ENCODE peak calls at places on chromosomes 6 and 20, in nine cellular contexts. One of them, this sample, is unnamed.

GRCh38 chr6:2765896-2766766 is 938 bp downstream of the WRNIP1 start:
- DNase-seq in HepG2: no peak
- DNase-seq in spleen: peak
- DNase-seq in coronary artery: peak
- DNase-seq in body of pancreas: peak
- DNase-seq in fibroblast of villous mesenchyme: peak
- DNase-seq in CD8-positive, alpha-beta T cell: peak
- DNase-seq in uterus: no peak
- DNase-seq in left lung: peak
- DNase-seq in this sample: no peak

GRCh38 chr6:15362274-15363160 is 116.6 kb downstream of the JARID2 start:
- DNase-seq in body of pancreas: no peak
- DNase-seq in fibroblast of villous mesenchyme: no peak
- DNase-seq in coronary artery: peak
- DNase-seq in HepG2: peak
- DNase-seq in uterus: no peak
- DNase-seq in spleen: no peak
- DNase-seq in left lung: no peak
- DNase-seq in CD8-positive, alpha-beta T cell: no peak
- DNase-seq in this sample: no peak

GRCh38 chr6:12890171-12890790 is 173.7 kb downstream of the PHACTR1 start:
- DNase-seq in body of pancreas: peak
- DNase-seq in coronary artery: no peak
- DNase-seq in uterus: no peak
- DNase-seq in CD8-positive, alpha-beta T cell: no peak
- DNase-seq in fibroblast of villous mesenchyme: no peak
- DNase-seq in spleen: no peak
- DNase-seq in HepG2: peak
- DNase-seq in left lung: no peak
- DNase-seq in this sample: no peak

GRCh38 chr6:144264270-144265060 is 20.7 kb upstream of the UTRN start:
- DNase-seq in body of pancreas: peak
- DNase-seq in spleen: no peak
- DNase-seq in left lung: no peak
- DNase-seq in CD8-positive, alpha-beta T cell: no peak
- DNase-seq in coronary artery: no peak
- DNase-seq in uterus: peak
- DNase-seq in fibroblast of villous mesenchyme: peak
- DNase-seq in HepG2: peak
- DNase-seq in this sample: peak

GRCh38 chr20:46316984-46317684 is 8.8 kb upstream of the CDH22 start:
- DNase-seq in CD8-positive, alpha-beta T cell: no peak
- DNase-seq in left lung: no peak
- DNase-seq in coronary artery: no peak
- DNase-seq in uterus: no peak
- DNase-seq in body of pancreas: peak
- DNase-seq in spleen: no peak
- DNase-seq in HepG2: no peak
- DNase-seq in fibroblast of villous mesenchyme: no peak
- DNase-seq in this sample: no peak

GRCh38 chr20:11001767-11002540 is 328.2 kb upstream of the JAG1 start:
- DNase-seq in spleen: no peak
- DNase-seq in uterus: no peak
- DNase-seq in fibroblast of villous mesenchyme: peak
- DNase-seq in CD8-positive, alpha-beta T cell: no peak
- DNase-seq in left lung: no peak
- DNase-seq in body of pancreas: no peak
- DNase-seq in coronary artery: no peak
- DNase-seq in HepG2: peak
- DNase-seq in this sample: no peak

GRCh38 chr20:40265872-40266533 is 423.0 kb downstream of the MAFB start:
- DNase-seq in body of pancreas: peak
- DNase-seq in coronary artery: no peak
- DNase-seq in uterus: no peak
- DNase-seq in fibroblast of villous mesenchyme: no peak
- DNase-seq in left lung: no peak
- DNase-seq in CD8-positive, alpha-beta T cell: no peak
- DNase-seq in HepG2: peak
- DNase-seq in spleen: no peak
- DNase-seq in this sample: no peak

GRCh38 chr6:169542491-169542890 is 159.3 kb downstream of the WDR27 start:
- DNase-seq in spleen: no peak
- DNase-seq in HepG2: no peak
- DNase-seq in uterus: no peak
- DNase-seq in body of pancreas: no peak
- DNase-seq in CD8-positive, alpha-beta T cell: no peak
- DNase-seq in fibroblast of villous mesenchyme: no peak
- DNase-seq in coronary artery: no peak
- DNase-seq in left lung: no peak
- DNase-seq in this sample: no peak

GRCh38 chr6:37612475-37612874 is 85.2 kb downstream of the MDGA1 start:
- DNase-seq in body of pancreas: no peak
- DNase-seq in left lung: no peak
- DNase-seq in spleen: no peak
- DNase-seq in fibroblast of villous mesenchyme: no peak
- DNase-seq in CD8-positive, alpha-beta T cell: no peak
- DNase-seq in uterus: no peak
- DNase-seq in HepG2: no peak
- DNase-seq in coronary artery: no peak
- DNase-seq in this sample: no peak

GRCh38 chr20:61127311-61128044 is 124.6 kb upstream of the CDH4 start:
- DNase-seq in uterus: no peak
- DNase-seq in spleen: no peak
- DNase-seq in HepG2: no peak
- DNase-seq in fibroblast of villous mesenchyme: peak
- DNase-seq in left lung: no peak
- DNase-seq in CD8-positive, alpha-beta T cell: no peak
- DNase-seq in coronary artery: no peak
- DNase-seq in body of pancreas: no peak
- DNase-seq in this sample: peak

GRCh38 chr6:68502946-68503345 is 132.1 kb upstream of the ADGRB3 start:
- DNase-seq in fibroblast of villous mesenchyme: no peak
- DNase-seq in HepG2: no peak
- DNase-seq in body of pancreas: no peak
- DNase-seq in uterus: no peak
- DNase-seq in spleen: no peak
- DNase-seq in coronary artery: no peak
- DNase-seq in CD8-positive, alpha-beta T cell: no peak
- DNase-seq in left lung: no peak
- DNase-seq in this sample: no peak

GRCh38 chr6:15539722-15540270 is 123.0 kb downstream of the DTNBP1 start:
- DNase-seq in fibroblast of villous mesenchyme: peak
- DNase-seq in coronary artery: no peak
- DNase-seq in HepG2: no peak
- DNase-seq in spleen: no peak
- DNase-seq in CD8-positive, alpha-beta T cell: no peak
- DNase-seq in body of pancreas: no peak
- DNase-seq in uterus: no peak
- DNase-seq in left lung: no peak
- DNase-seq in this sample: no peak

GRCh38 chr6:157498817-157499216 is 117.8 kb downstream of the ZDHHC14 start:
- DNase-seq in fibroblast of villous mesenchyme: no peak
- DNase-seq in HepG2: no peak
- DNase-seq in uterus: no peak
- DNase-seq in body of pancreas: no peak
- DNase-seq in spleen: no peak
- DNase-seq in CD8-positive, alpha-beta T cell: no peak
- DNase-seq in coronary artery: no peak
- DNase-seq in left lung: no peak
- DNase-seq in this sample: no peak

DNA sequence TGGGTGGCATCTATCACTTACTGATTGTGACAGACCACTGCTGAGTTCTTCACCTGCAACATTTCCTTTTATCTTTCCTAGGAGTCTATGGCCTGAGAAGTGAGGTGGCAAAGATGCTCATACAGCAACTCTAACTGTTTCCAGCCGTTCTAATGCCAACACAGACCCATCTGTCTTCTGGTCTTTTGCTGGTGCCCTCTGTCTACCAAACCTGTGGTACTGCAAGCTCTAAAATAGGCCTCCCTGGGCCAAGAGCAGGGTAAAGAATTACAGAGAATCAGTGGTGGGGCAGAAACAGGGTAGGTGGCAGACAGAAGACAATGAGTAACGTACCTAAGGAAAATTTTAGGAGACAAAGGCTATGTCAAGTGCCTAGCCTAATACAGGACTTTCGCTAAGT is 611.0 kb upstream of the FLRT3 start:
- DNase-seq in HepG2: peak
- DNase-seq in uterus: no peak
- DNase-seq in left lung: no peak
- DNase-seq in body of pancreas: no peak
- DNase-seq in coronary artery: no peak
- DNase-seq in spleen: no peak
- DNase-seq in fibroblast of villous mesenchyme: no peak
- DNase-seq in CD8-positive, alpha-beta T cell: no peak
- DNase-seq in this sample: no peak
- TF ChIP-seq CTCF in HepG2: peak
- TF ChIP-seq CTCF in uterus: no peak
- TF ChIP-seq CTCF in left lung: no peak
- TF ChIP-seq CTCF in body of pancreas: peak
- TF ChIP-seq CTCF in coronary artery: no peak
- TF ChIP-seq CTCF in spleen: no peak
- TF ChIP-seq CTCF in fibroblast of villous mesenchyme: peak
- TF ChIP-seq CTCF in CD8-positive, alpha-beta T cell: no peak
- TF ChIP-seq CTCF in this sample: no peak

GRCh38 chr20:35329435-35330139 is 37.4 kb upstream of the FAM83C start:
- DNase-seq in CD8-positive, alpha-beta T cell: no peak
- DNase-seq in body of pancreas: peak
- DNase-seq in uterus: no peak
- DNase-seq in HepG2: peak
- DNase-seq in fibroblast of villous mesenchyme: peak
- DNase-seq in left lung: no peak
- DNase-seq in spleen: no peak
- DNase-seq in coronary artery: no peak
- DNase-seq in this sample: no peak
- TF ChIP-seq CTCF in CD8-positive, alpha-beta T cell: no peak
- TF ChIP-seq CTCF in body of pancreas: peak
- TF ChIP-seq CTCF in uterus: no peak
- TF ChIP-seq CTCF in HepG2: peak
- TF ChIP-seq CTCF in fibroblast of villous mesenchyme: peak
- TF ChIP-seq CTCF in left lung: peak
- TF ChIP-seq CTCF in spleen: no peak
- TF ChIP-seq CTCF in coronary artery: no peak
- TF ChIP-seq CTCF in this sample: peak

DNA sequence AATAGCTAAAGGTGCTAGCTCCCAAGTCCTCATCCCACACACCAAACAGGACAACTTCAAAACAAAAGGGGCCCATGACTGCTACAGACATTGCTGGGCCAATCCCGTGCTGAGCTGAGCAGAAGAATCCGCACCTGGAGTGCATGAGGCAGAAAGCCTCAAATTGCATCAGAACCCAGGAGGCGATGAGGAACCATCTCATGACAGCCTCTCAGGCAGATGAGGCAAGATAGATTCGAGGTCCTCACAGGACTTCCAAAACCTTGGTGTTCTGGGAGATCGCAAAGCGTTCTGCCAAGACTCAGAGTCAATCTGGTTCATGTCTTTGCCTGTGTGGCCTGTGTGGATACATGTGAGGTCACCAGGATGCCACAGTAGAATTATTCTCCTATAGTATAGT is 32.8 kb upstream of the SSTR4 start:
- DNase-seq in spleen: no peak
- DNase-seq in uterus: no peak
- DNase-seq in CD8-positive, alpha-beta T cell: no peak
- DNase-seq in coronary artery: no peak
- DNase-seq in HepG2: no peak
- DNase-seq in fibroblast of villous mesenchyme: no peak
- DNase-seq in body of pancreas: no peak
- DNase-seq in left lung: no peak
- DNase-seq in this sample: no peak
- TF ChIP-seq CTCF in spleen: no peak
- TF ChIP-seq CTCF in uterus: no peak
- TF ChIP-seq CTCF in CD8-positive, alpha-beta T cell: no peak
- TF ChIP-seq CTCF in coronary artery: no peak
- TF ChIP-seq CTCF in HepG2: no peak
- TF ChIP-seq CTCF in fibroblast of villous mesenchyme: no peak
- TF ChIP-seq CTCF in body of pancreas: no peak
- TF ChIP-seq CTCF in left lung: no peak
- TF ChIP-seq CTCF in this sample: no peak

GRCh38 chr6:30719356-30719755 is 796 bp upstream of the TUBB start:
- DNase-seq in uterus: no peak
- DNase-seq in CD8-positive, alpha-beta T cell: no peak
- DNase-seq in HepG2: no peak
- DNase-seq in spleen: peak
- DNase-seq in body of pancreas: no peak
- DNase-seq in left lung: no peak
- DNase-seq in coronary artery: no peak
- DNase-seq in fibroblast of villous mesenchyme: no peak
- DNase-seq in this sample: no peak

GRCh38 chr6:30719791-30720737 is at the start of gene TUBB:
- DNase-seq in spleen: peak
- DNase-seq in left lung: peak
- DNase-seq in coronary artery: peak
- DNase-seq in HepG2: peak
- DNase-seq in CD8-positive, alpha-beta T cell: peak
- DNase-seq in uterus: peak
- DNase-seq in body of pancreas: peak
- DNase-seq in fibroblast of villous mesenchyme: peak
- DNase-seq in this sample: peak

GRCh38 chr6:30722280-30723112 is 2.3 kb downstream of the TUBB start:
- DNase-seq in uterus: peak
- DNase-seq in left lung: peak
- DNase-seq in coronary artery: peak
- DNase-seq in body of pancreas: peak
- DNase-seq in CD8-positive, alpha-beta T cell: peak
- DNase-seq in fibroblast of villous mesenchyme: peak
- DNase-seq in HepG2: peak
- DNase-seq in spleen: peak
- DNase-seq in this sample: peak

GRCh38 chr6:30720738-30721197 is 616 bp downstream of the TUBB start:
- DNase-seq in CD8-positive, alpha-beta T cell: peak
- DNase-seq in left lung: peak
- DNase-seq in fibroblast of villous mesenchyme: peak
- DNase-seq in spleen: peak
- DNase-seq in uterus: peak
- DNase-seq in coronary artery: peak
- DNase-seq in body of pancreas: peak
- DNase-seq in HepG2: peak
- DNase-seq in this sample: no peak

DNA sequence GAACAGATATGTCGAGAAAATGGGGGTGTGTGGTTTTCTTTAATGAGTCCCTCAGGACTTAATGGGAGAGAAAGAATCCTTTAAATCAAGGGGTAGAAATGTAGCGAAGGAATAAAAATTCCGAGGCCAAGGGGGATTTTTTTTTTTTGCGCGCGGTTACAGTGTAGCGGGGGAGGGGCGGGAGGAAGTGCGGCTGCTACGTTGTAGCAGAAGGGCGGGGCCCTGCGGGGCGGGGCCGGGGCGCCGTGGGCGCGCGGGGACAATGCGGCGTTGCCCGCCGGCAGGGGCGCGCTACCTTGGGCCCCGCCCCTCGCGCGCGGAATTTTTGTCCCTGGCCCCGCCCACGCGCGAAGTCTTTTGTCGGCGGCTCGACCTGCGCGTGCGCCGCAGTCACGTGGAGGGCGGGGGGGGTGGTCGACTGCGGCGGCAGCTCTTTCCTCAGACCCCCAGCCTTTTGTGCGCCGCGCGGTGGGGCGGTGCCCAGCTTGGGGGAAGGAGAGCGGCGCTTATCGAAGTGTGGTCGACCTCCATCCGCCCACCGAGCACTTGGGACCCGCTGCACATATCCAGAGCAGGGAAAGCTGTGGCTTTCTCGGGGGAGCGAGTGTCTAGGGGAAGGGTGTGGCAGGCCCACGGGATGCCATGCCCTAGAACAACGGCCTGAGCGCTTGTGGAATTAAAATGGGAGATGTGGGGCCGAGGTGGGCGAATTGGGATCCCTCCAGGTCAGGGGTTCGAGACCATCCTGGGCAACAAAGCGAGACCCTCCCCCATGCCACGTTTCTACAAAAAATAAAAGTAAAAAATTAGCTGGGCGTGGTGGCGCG is 1.3 kb downstream of the TUBB start:
- DNase-seq in fibroblast of villous mesenchyme: peak
- DNase-seq in uterus: peak
- DNase-seq in spleen: peak
- DNase-seq in CD8-positive, alpha-beta T cell: peak
- DNase-seq in coronary artery: peak
- DNase-seq in body of pancreas: peak
- DNase-seq in HepG2: peak
- DNase-seq in left lung: peak
- DNase-seq in this sample: peak
- TF ChIP-seq CTCF in fibroblast of villous mesenchyme: peak
- TF ChIP-seq CTCF in uterus: peak
- TF ChIP-seq CTCF in spleen: peak
- TF ChIP-seq CTCF in CD8-positive, alpha-beta T cell: peak
- TF ChIP-seq CTCF in coronary artery: peak
- TF ChIP-seq CTCF in body of pancreas: peak
- TF ChIP-seq CTCF in HepG2: peak
- TF ChIP-seq CTCF in left lung: peak
- TF ChIP-seq CTCF in this sample: peak

This sample was measured in osteocyte.